ENCODE peak calls at places on chromosomes 7 and 10, in seven cellular contexts. B is A549, A is OCI-LY7, X is dorsolateral prefrontal cortex, V is heart right ventricle, N is fibroblast of lung, U is right atrium auricular region. W is an unnamed sample.

GRCh38 chr7:102456327-102456726 is 8.3 kb downstream of the ALKBH4 start:
- DNase-seq in B (no peak), A (no peak), X (no peak), V (no peak), N (peak), U (no peak), W (no peak)

GRCh38 chr7:74482629-74483401 is 29.1 kb downstream of the GTF2IRD1 start:
- DNase-seq in B (peak), A (no peak), X (no peak), V (no peak), N (peak), U (no peak), W (no peak)

GRCh38 chr7:128200376-128200775 is 40.7 kb upstream of the LEP start:
- DNase-seq in B (no peak), A (no peak), X (no peak), V (no peak), N (no peak), U (no peak), W (no peak)

GRCh38 chr7:37372750-37373149 is 75.9 kb downstream of the ELMO1 start:
- DNase-seq in B (no peak), A (no peak), X (no peak), V (no peak), N (no peak), U (no peak), W (no peak)

GRCh38 chr7:16169537-16169936 is 251.8 kb downstream of the CRPPA start:
- DNase-seq in B (no peak), A (no peak), X (no peak), V (no peak), N (no peak), U (no peak), W (no peak)

GRCh38 chr10:60235001-60235400 is 154.7 kb downstream of the ANK3 start:
- DNase-seq in B (no peak), A (no peak), X (no peak), V (peak), N (peak), U (no peak), W (no peak)

GRCh38 chr10:110868981-110869380 is 2.7 kb upstream of the PDCD4 start:
- DNase-seq in B (no peak), A (peak), X (no peak), V (no peak), N (no peak), U (no peak), W (no peak)

GRCh38 chr7:29258951-29259350 is 64.4 kb downstream of the CHN2 start:
- DNase-seq in B (no peak), A (no peak), X (no peak), V (no peak), N (no peak), U (no peak), W (no peak)

GRCh38 chr7:54960517-54960916 is 58.3 kb upstream of the EGFR start:
- DNase-seq in B (peak), A (no peak), X (no peak), V (no peak), N (peak), U (no peak), W (no peak)

GRCh38 chr10:3350205-3350604 is 177.6 kb upstream of the PITRM1 start:
- DNase-seq in B (no peak), A (no peak), X (no peak), V (no peak), N (no peak), U (no peak), W (no peak)

GRCh38 chr7:97107192-97107800 is 10.2 kb upstream of the SDHAF3 start:
- DNase-seq in B (no peak), A (no peak), X (no peak), V (no peak), N (no peak), U (no peak), W (no peak)

GRCh38 chr7:37145682-37146081 is 303.0 kb downstream of the ELMO1 start:
- DNase-seq in B (no peak), A (no peak), X (no peak), V (no peak), N (no peak), U (no peak), W (no peak)

GRCh38 chr10:124742418-124743187 is 1.6 kb downstream of the FAM53B start:
- DNase-seq in B (peak), A (peak), X (no peak), V (no peak), N (peak), U (peak), W (no peak)

GRCh38 chr10:90179696-90180407 is 478.5 kb downstream of the KIF20B start:
- DNase-seq in B (peak), A (no peak), X (no peak), V (no peak), N (peak), U (peak), W (no peak)

GRCh38 chr7:120332433-120332832 is 59.5 kb downstream of the KCND2 start:
- DNase-seq in B (no peak), A (no peak), X (no peak), V (no peak), N (no peak), U (no peak), W (no peak)

GRCh38 chr10:129841071-129841470 is 123.0 kb downstream of the EBF3 start:
- DNase-seq in B (no peak), A (no peak), X (no peak), V (no peak), N (no peak), U (no peak), W (no peak)

GRCh38 chr7:132309102-132309805 is 267.0 kb downstream of the PLXNA4 start:
- DNase-seq in B (no peak), A (no peak), X (no peak), V (no peak), N (no peak), U (no peak), W (no peak)

DNA sequence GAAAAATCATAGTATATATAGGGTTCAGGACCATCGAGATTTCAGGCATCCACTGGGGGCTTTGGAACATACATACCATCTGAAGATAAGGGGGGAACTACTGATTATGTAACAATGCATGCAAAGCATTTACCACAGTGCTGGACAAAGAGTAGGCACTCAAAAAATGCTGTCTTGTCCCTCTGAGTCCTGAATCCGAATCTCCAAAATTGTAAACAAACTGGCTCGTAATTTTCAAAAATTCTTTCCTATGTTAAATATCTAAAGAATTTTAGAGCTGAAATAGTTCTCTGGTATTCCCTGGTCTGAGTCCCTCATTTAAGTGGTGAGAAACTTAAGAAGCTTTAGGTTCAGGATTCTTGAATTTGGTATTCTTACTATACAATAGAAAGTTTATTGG is 167.8 kb upstream of the ASAH2 start:
- DNase-seq in B (no peak), A (no peak), X (no peak), V (no peak), N (no peak), U (no peak), W (no peak)
- H3K27ac ChIP-seq in B (peak), A (no peak), X (peak), V (no peak), N (peak), U (no peak), W (no peak)

GRCh38 chr10:131898713-131899112 is 2.1 kb upstream of the PPP2R2D start:
- DNase-seq in B (no peak), A (no peak), X (no peak), V (no peak), N (no peak), U (no peak), W (no peak)

GRCh38 chr10:131900350-131901152 is at the start of gene PPP2R2D:
- DNase-seq in B (peak), A (peak), X (peak), V (peak), N (peak), U (peak), W (peak)

GRCh38 chr10:131901181-131901829 is 497 bp downstream of the PPP2R2D start:
- DNase-seq in B (no peak), A (peak), X (no peak), V (peak), N (peak), U (no peak), W (no peak)

GRCh38 chr10:131899116-131899690 is 1.6 kb upstream of the PPP2R2D start:
- DNase-seq in B (no peak), A (no peak), X (no peak), V (no peak), N (no peak), U (no peak), W (no peak)

GRCh38 chr10:131899695-131900349 is 986 bp upstream of the PPP2R2D start:
- DNase-seq in B (no peak), A (peak), X (no peak), V (peak), N (no peak), U (no peak), W (no peak)
- TF ChIP-seq CTCF in B (no peak), A (peak), X (no peak), V (no peak), N (no peak), U (no peak), W (peak)

GRCh38 chr7:22885824-22886255 is 63.2 kb upstream of the TOMM7 start:
- DNase-seq in B (no peak), A (peak), X (no peak), V (no peak), N (no peak), U (no peak), W (no peak)

GRCh38 chr7:22879285-22879684 is 56.6 kb upstream of the TOMM7 start:
- DNase-seq in B (no peak), A (no peak), X (no peak), V (no peak), N (no peak), U (no peak), W (no peak)

GRCh38 chr7:22879718-22880306 is 57.2 kb upstream of the TOMM7 start:
- DNase-seq in B (no peak), A (no peak), X (no peak), V (no peak), N (no peak), U (no peak), W (no peak)

GRCh38 chr7:22890773-22891172 is 68.1 kb upstream of the TOMM7 start:
- DNase-seq in B (no peak), A (no peak), X (no peak), V (no peak), N (no peak), U (no peak), W (no peak)

DNA sequence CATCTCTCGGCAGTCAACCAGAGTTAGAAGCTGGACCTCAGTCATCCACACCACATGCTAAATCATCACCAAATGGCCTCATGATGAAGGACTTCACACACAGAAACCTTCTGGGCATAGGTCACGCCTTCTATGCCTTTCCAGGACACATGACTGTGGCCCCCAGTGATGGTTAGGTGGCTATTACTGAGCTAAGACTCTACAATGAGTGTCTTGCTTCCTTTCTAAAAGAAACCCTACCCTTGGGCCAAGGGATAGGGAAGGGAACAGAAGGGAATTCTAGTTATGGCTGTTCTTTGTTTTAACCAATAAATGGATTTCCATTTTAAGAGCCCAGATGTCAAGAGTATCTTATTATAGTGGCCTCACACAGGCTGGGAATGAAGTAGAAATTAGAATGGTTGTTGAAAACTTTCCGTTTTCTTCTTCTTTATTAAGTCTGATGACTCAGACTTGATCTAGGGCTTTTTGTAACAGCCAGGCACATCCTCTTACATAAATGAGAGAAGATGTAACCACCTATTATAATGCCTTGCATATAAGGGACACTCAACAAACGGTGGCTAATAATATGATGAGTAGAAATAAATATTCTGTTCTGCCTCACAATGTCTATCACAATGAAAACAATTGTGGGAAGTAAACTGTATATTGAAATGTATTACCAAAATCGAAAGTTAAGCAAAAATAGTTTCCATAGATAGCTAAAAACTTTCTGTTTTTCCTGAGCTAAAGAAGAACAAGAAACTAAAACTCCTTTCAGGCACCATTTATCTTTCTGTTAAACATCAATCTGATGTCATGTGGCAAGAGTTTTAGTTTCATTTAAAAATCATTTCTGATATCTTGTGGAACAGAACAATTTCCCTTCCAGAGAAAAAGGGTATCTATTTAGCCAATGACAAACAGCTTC is 62.5 kb upstream of the TOMM7 start:
- DNase-seq in B (no peak), A (no peak), X (no peak), V (no peak), N (no peak), U (no peak), W (no peak)
- H3K27ac ChIP-seq in B (no peak), A (peak), X (no peak), V (no peak), N (no peak), U (no peak), W (no peak)

DNA sequence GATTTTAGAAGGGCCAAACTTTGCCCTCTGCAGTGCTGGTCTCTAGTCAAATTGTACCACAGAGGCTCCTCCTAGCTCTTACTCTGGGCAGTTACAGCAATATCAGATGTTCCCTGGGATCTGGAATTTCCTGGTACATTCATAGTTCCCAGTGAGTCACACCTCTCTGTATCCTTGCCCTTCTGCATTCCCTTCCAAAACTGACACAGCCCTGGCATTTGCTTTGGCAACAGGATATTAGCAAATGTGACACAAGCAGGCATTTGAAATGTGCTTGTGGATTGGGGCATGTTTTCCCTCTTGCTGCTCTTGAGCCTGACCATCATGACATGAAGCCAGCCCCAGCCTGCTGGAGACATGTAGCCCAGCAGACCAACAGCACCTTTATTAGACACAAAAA is 284.7 kb upstream of the AKR1E2 start:
- DNase-seq in B (peak), A (no peak), X (no peak), V (no peak), N (peak), U (no peak), W (peak)
- TF ChIP-seq CTCF in B (no peak), A (no peak), X (no peak), V (no peak), N (peak), U (no peak), W (no peak)

GRCh38 chr7:157616426-157616825 is 279.6 kb downstream of the DNAJB6 start:
- DNase-seq in B (no peak), A (no peak), X (no peak), V (no peak), N (peak), U (no peak), W (no peak)
- H3K27ac ChIP-seq in B (no peak), A (no peak), X (no peak), V (peak), N (peak), U (peak), W (no peak)

GRCh38 chr10:126302831-126303230 is 85.4 kb downstream of the ADAM12 start:
- DNase-seq in B (peak), A (no peak), X (no peak), V (no peak), N (no peak), U (no peak), W (no peak)
- TF ChIP-seq CTCF in B (peak), A (no peak), X (peak), V (peak), N (peak), U (no peak), W (no peak)

W was measured in thoracic aorta.